ENCODE peak calls at places on chromosomes 12 and 14, in five cellular contexts. J is T-helper 2 cell, P is SIG-M5, O is left cardiac atrium, R is immature natural killer cell. T is an unnamed sample.

GRCh38 chr12:69066420-69067373 is 133.7 kb upstream of the CPM start:
- DNase-seq in J (no peak), P (no peak), O (peak), R (no peak), T (no peak)

GRCh38 chr12:116376354-116377193 is 99.1 kb upstream of the MED13L start:
- DNase-seq in J (peak), P (no peak), O (no peak), R (no peak), T (no peak)

GRCh38 chr12:126926023-126926600 is 1340.9 kb upstream of the TMEM132C start:
- DNase-seq in J (no peak), P (no peak), O (no peak), R (no peak), T (no peak)

GRCh38 chr14:91149462-91149861 is 35.6 kb downstream of the DGLUCY start:
- DNase-seq in J (no peak), P (no peak), O (no peak), R (no peak), T (no peak)

GRCh38 chr14:105198588-105198987 is 17.5 kb upstream of the NUDT14 start:
- DNase-seq in J (no peak), P (no peak), O (no peak), R (no peak), T (no peak)

GRCh38 chr14:93430319-93430801 is 379 bp upstream of the UNC79 start:
- DNase-seq in J (no peak), P (no peak), O (no peak), R (no peak), T (no peak)

GRCh38 chr12:25186038-25186787 is 8.7 kb downstream of the DNAI7 start:
- DNase-seq in J (peak), P (no peak), O (no peak), R (no peak), T (no peak)

GRCh38 chr14:92500491-92500941 is 13.1 kb upstream of the RIN3 start:
- DNase-seq in J (no peak), P (no peak), O (no peak), R (no peak), T (peak)

GRCh38 chr12:42961395-42961794 is 371.8 kb upstream of the PRICKLE1 start:
- DNase-seq in J (no peak), P (no peak), O (no peak), R (no peak), T (no peak)

GRCh38 chr14:74593241-74593985 is 18.6 kb downstream of the LTBP2 start:
- DNase-seq in J (no peak), P (no peak), O (no peak), R (no peak), T (no peak)

GRCh38 chr12:116164263-116164817 is 113.2 kb downstream of the MED13L start:
- DNase-seq in J (no peak), P (no peak), O (no peak), R (no peak), T (no peak)

T was measured in CD8-positive, alpha-beta T cell.